ENCODE peak calls at places on chromosomes 2 and 18, in four cellular contexts. One of them, this sample, is unnamed.

GRCh38 chr2:57696016-57696415 is 350.6 kb upstream of the VRK2 start:
- DNase-seq in GM12878: no peak
- DNase-seq in SK-N-SH: peak; percentile 3
- DNase-seq in HepG2: no peak
- DNase-seq in this sample: peak; percentile 14

GRCh38 chr2:224584111-224584764 is 925 bp downstream of the CUL3 start:
- DNase-seq in GM12878: no peak
- DNase-seq in SK-N-SH: peak; percentile 30
- DNase-seq in HepG2: peak; percentile 34
- DNase-seq in this sample: peak; percentile 16

GRCh38 chr2:10253596-10254372 is 48.9 kb upstream of the HPCAL1 start:
- DNase-seq in GM12878: no peak
- DNase-seq in SK-N-SH: no peak
- DNase-seq in HepG2: no peak
- DNase-seq in this sample: no peak

GRCh38 chr2:239855863-239856587 is 169.1 kb downstream of the NDUFA10 start:
- DNase-seq in GM12878: no peak
- DNase-seq in SK-N-SH: no peak
- DNase-seq in HepG2: no peak
- DNase-seq in this sample: no peak

GRCh38 chr18:34002130-34002529 is 222.6 kb downstream of the NOL4 start:
- DNase-seq in GM12878: no peak
- DNase-seq in SK-N-SH: no peak
- DNase-seq in HepG2: no peak
- DNase-seq in this sample: no peak

GRCh38 chr2:67895171-67895941 is 167.4 kb downstream of the C1D start:
- DNase-seq in GM12878: no peak
- DNase-seq in SK-N-SH: no peak
- DNase-seq in HepG2: no peak
- DNase-seq in this sample: no peak

GRCh38 chr2:64859208-64860161 is 129.7 kb upstream of the SLC1A4 start:
- DNase-seq in GM12878: no peak
- DNase-seq in SK-N-SH: peak; percentile 35
- DNase-seq in HepG2: no peak
- DNase-seq in this sample: peak; percentile 93

GRCh38 chr2:134679740-134680139 is 39.1 kb downstream of the TMEM163 start:
- DNase-seq in GM12878: no peak
- DNase-seq in SK-N-SH: no peak
- DNase-seq in HepG2: no peak
- DNase-seq in this sample: no peak

GRCh38 chr2:217555075-217555876 is 447.5 kb downstream of the TNS1 start:
- DNase-seq in GM12878: no peak
- DNase-seq in SK-N-SH: no peak
- DNase-seq in HepG2: no peak
- DNase-seq in this sample: no peak

GRCh38 chr18:710418-711300 is 1.8 kb downstream of the ENOSF1 start:
- DNase-seq in GM12878: no peak
- DNase-seq in SK-N-SH: no peak
- DNase-seq in HepG2: no peak
- DNase-seq in this sample: no peak

GRCh38 chr2:150850641-150851040 is 363.2 kb upstream of the RND3 start:
- DNase-seq in GM12878: no peak
- DNase-seq in SK-N-SH: no peak
- DNase-seq in HepG2: no peak
- DNase-seq in this sample: no peak

GRCh38 chr2:31297751-31298150 is 63.8 kb downstream of the EHD3 start:
- DNase-seq in GM12878: no peak
- DNase-seq in SK-N-SH: no peak
- DNase-seq in HepG2: no peak
- DNase-seq in this sample: peak; percentile 42

GRCh38 chr18:45207328-45207727 is 407.9 kb upstream of the SLC14A2 start:
- DNase-seq in GM12878: no peak
- DNase-seq in SK-N-SH: no peak
- DNase-seq in HepG2: no peak
- DNase-seq in this sample: no peak

GRCh38 chr2:232839680-232840079 is 30.4 kb upstream of the SNORC start:
- DNase-seq in GM12878: no peak
- DNase-seq in SK-N-SH: no peak
- DNase-seq in HepG2: no peak
- DNase-seq in this sample: no peak

GRCh38 chr2:240759454-240759853 is 60.6 kb downstream of the KIF1A start:
- DNase-seq in GM12878: peak; percentile 13
- DNase-seq in SK-N-SH: no peak
- DNase-seq in HepG2: no peak
- DNase-seq in this sample: no peak

GRCh38 chr2:227877359-227878309 is 6.2 kb downstream of the DAW1 start:
- DNase-seq in GM12878: no peak
- DNase-seq in SK-N-SH: no peak
- DNase-seq in HepG2: no peak
- DNase-seq in this sample: no peak

GRCh38 chr2:223970343-223971128 is 13.3 kb downstream of the MRPL44 start:
- DNase-seq in GM12878: no peak
- DNase-seq in SK-N-SH: peak; percentile 48
- DNase-seq in HepG2: peak; percentile 66
- DNase-seq in this sample: no peak

GRCh38 chr2:238174701-238175100 is 15.9 kb downstream of the ERFE start:
- DNase-seq in GM12878: no peak
- DNase-seq in SK-N-SH: peak; percentile 40
- DNase-seq in HepG2: no peak
- DNase-seq in this sample: no peak

GRCh38 chr18:49368876-49369440 is 91.5 kb downstream of the DYM start:
- DNase-seq in GM12878: no peak
- DNase-seq in SK-N-SH: no peak
- DNase-seq in HepG2: peak; percentile 52
- DNase-seq in this sample: no peak

GRCh38 chr2:75607988-75608683 is 38.4 kb upstream of the MRPL19 start:
- DNase-seq in GM12878: no peak
- DNase-seq in SK-N-SH: no peak
- DNase-seq in HepG2: peak; percentile 49
- DNase-seq in this sample: no peak

GRCh38 chr2:75608684-75609333 is 37.8 kb upstream of the MRPL19 start:
- DNase-seq in GM12878: no peak
- DNase-seq in SK-N-SH: peak; percentile 80
- DNase-seq in HepG2: peak; percentile 79
- DNase-seq in this sample: peak; percentile 53

GRCh38 chr2:75605770-75606535 is 40.6 kb upstream of the MRPL19 start:
- DNase-seq in GM12878: no peak
- DNase-seq in SK-N-SH: no peak
- DNase-seq in HepG2: peak; percentile 69
- DNase-seq in this sample: peak; percentile 70

GRCh38 chr2:75609334-75609689 is 37.3 kb upstream of the MRPL19 start:
- DNase-seq in GM12878: no peak
- DNase-seq in SK-N-SH: no peak
- DNase-seq in HepG2: no peak
- DNase-seq in this sample: no peak

GRCh38 chr2:75606851-75607798 is 39.5 kb upstream of the MRPL19 start:
- DNase-seq in GM12878: no peak
- DNase-seq in SK-N-SH: no peak
- DNase-seq in HepG2: no peak
- DNase-seq in this sample: no peak
- TF ChIP-seq PBX3 in GM12878: no peak
- TF ChIP-seq PBX3 in SK-N-SH: no peak
- TF ChIP-seq PBX3 in HepG2: no peak
- TF ChIP-seq PBX3 in this sample: no peak

GRCh38 chr2:138059967-138060635 is 95.8 kb downstream of the HNMT start:
- DNase-seq in GM12878: no peak
- DNase-seq in SK-N-SH: peak; percentile 11
- DNase-seq in HepG2: peak; percentile 46
- DNase-seq in this sample: peak; percentile 92
- TF ChIP-seq PBX3 in GM12878: no peak
- TF ChIP-seq PBX3 in SK-N-SH: peak; percentile 94
- TF ChIP-seq PBX3 in HepG2: no peak
- TF ChIP-seq PBX3 in this sample: peak; percentile 79

GRCh38 chr2:27854224-27854623 is 36.0 kb downstream of the RBKS start:
- DNase-seq in GM12878: no peak
- DNase-seq in SK-N-SH: no peak
- DNase-seq in HepG2: no peak
- DNase-seq in this sample: no peak

GRCh38 chr2:27857417-27858172 is 32.6 kb downstream of the RBKS start:
- DNase-seq in GM12878: no peak
- DNase-seq in SK-N-SH: no peak
- DNase-seq in HepG2: no peak
- DNase-seq in this sample: no peak

GRCh38 chr2:27856956-27857355 is 33.2 kb downstream of the RBKS start:
- DNase-seq in GM12878: no peak
- DNase-seq in SK-N-SH: no peak
- DNase-seq in HepG2: no peak
- DNase-seq in this sample: no peak

GRCh38 chr2:27856386-27856785 is 33.8 kb downstream of the RBKS start:
- DNase-seq in GM12878: no peak
- DNase-seq in SK-N-SH: no peak
- DNase-seq in HepG2: no peak
- DNase-seq in this sample: no peak

DNA sequence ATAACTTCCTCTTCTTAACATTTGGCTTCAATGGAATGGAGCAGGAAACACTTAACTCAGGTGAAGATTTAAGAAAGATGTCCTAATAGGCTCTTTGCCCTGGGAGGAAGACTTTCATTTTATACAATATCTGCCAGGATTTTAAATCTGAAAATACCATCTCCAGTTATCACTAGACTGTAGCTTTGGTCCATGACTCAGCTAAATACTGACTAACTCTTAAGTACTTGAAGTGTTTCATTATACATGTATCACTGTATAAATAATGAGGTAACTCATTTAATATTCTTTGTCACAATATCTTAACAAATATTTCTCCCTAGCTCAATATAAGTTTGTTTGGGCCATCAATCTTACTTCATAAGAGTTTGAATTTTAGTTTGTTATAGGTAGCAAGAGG is 34.7 kb downstream of the RBKS start:
- DNase-seq in GM12878: no peak
- DNase-seq in SK-N-SH: no peak
- DNase-seq in HepG2: no peak
- DNase-seq in this sample: peak; percentile 59
- TF ChIP-seq PBX3 in GM12878: no peak
- TF ChIP-seq PBX3 in SK-N-SH: no peak
- TF ChIP-seq PBX3 in HepG2: no peak
- TF ChIP-seq PBX3 in this sample: no peak

GRCh38 chr18:25261768-25262167 is 90.2 kb downstream of the ZNF521 start:
- DNase-seq in GM12878: no peak
- DNase-seq in SK-N-SH: no peak
- DNase-seq in HepG2: no peak
- DNase-seq in this sample: no peak

GRCh38 chr18:25251127-25251526 is 100.8 kb downstream of the ZNF521 start:
- DNase-seq in GM12878: no peak
- DNase-seq in SK-N-SH: no peak
- DNase-seq in HepG2: no peak
- DNase-seq in this sample: no peak

GRCh38 chr18:25253779-25254178 is 98.2 kb downstream of the ZNF521 start:
- DNase-seq in GM12878: no peak
- DNase-seq in SK-N-SH: no peak
- DNase-seq in HepG2: no peak
- DNase-seq in this sample: no peak

GRCh38 chr18:25253136-25253535 is 98.8 kb downstream of the ZNF521 start:
- DNase-seq in GM12878: no peak
- DNase-seq in SK-N-SH: no peak
- DNase-seq in HepG2: no peak
- DNase-seq in this sample: no peak

GRCh38 chr18:25256439-25256838 is 95.5 kb downstream of the ZNF521 start:
- DNase-seq in GM12878: no peak
- DNase-seq in SK-N-SH: no peak
- DNase-seq in HepG2: no peak
- DNase-seq in this sample: no peak
- TF ChIP-seq PBX3 in GM12878: no peak
- TF ChIP-seq PBX3 in SK-N-SH: no peak
- TF ChIP-seq PBX3 in HepG2: no peak
- TF ChIP-seq PBX3 in this sample: no peak

GRCh38 chr2:6664662-6665061 is 201.0 kb downstream of the CMPK2 start:
- DNase-seq in GM12878: no peak
- DNase-seq in SK-N-SH: no peak
- DNase-seq in HepG2: no peak
- DNase-seq in this sample: no peak

GRCh38 chr2:6667326-6667725 is 198.4 kb downstream of the CMPK2 start:
- DNase-seq in GM12878: no peak
- DNase-seq in SK-N-SH: no peak
- DNase-seq in HepG2: no peak
- DNase-seq in this sample: no peak

DNA sequence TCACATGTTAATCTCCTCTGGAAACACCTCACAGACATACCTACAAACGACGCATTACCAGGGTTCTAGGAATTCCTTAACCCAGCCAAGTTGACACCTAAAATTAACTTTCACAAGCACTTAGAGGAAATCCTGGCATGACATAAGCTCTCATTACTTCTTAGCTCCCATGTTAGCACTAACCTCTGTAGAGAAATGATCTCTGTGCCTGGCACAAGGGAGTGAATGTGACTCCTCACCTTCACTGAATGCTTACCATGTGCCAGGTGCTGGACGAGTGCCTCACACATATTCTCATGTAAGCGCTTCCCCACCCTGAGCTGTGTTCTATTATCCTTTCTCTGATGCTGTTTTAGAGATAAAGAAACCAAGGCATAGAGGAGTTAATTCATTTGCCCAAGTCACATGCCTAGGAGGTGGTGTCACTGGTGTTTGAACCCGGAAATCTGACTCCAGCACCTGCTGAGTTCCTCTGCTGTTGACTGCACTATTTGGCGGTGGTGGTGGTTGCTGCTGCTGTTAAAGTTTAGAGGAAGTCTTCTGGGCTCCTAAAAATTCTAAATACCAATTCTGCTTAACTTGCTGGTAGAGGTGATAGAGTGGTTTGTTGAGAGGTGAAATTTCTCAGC is 200.5 kb downstream of the CMPK2 start:
- DNase-seq in GM12878: no peak
- DNase-seq in SK-N-SH: no peak
- DNase-seq in HepG2: no peak
- DNase-seq in this sample: no peak
- TF ChIP-seq PBX3 in GM12878: no peak
- TF ChIP-seq PBX3 in SK-N-SH: no peak
- TF ChIP-seq PBX3 in HepG2: no peak
- TF ChIP-seq PBX3 in this sample: no peak